ENCODE peak calls at places on chromosomes 6 and 20, in seven cellular contexts. O, T, V, Z, F, A and W are unnamed samples.

GRCh38 chr6:11263185-11263817 is 30.8 kb upstream of the NEDD9 start:
- DNase-seq in O (peak; percentile 74), T (peak; percentile 72), V (no peak), Z (peak; percentile 72), F (peak; percentile 43), A (peak; percentile 66), W (peak; percentile 84)

GRCh38 chr6:46637933-46638332 is 14.7 kb downstream of the CYP39A1 start:
- DNase-seq in O (no peak), T (no peak), V (no peak), Z (no peak), F (no peak), A (no peak), W (no peak)

GRCh38 chr6:72248621-72249020 is 362.3 kb downstream of the RIMS1 start:
- DNase-seq in O (no peak), T (no peak), V (no peak), Z (no peak), F (no peak), A (no peak), W (no peak)

GRCh38 chr20:59737816-59738215 is 133.5 kb downstream of the PHACTR3 start:
- DNase-seq in O (no peak), T (no peak), V (no peak), Z (peak; percentile 25), F (no peak), A (no peak), W (no peak)

GRCh38 chr20:56816349-56816748 is 187.2 kb downstream of the TFAP2C start:
- DNase-seq in O (no peak), T (no peak), V (no peak), Z (no peak), F (no peak), A (no peak), W (no peak)

GRCh38 chr6:166032366-166033171 is 135.1 kb downstream of the TBXT start:
- DNase-seq in O (peak; percentile 33), T (peak; percentile 76), V (no peak), Z (no peak), F (peak; percentile 72), A (peak; percentile 40), W (peak; percentile 85)

GRCh38 chr6:46050845-46051405 is 35.3 kb upstream of the CLIC5 start:
- DNase-seq in O (no peak), T (no peak), V (no peak), Z (no peak), F (no peak), A (no peak), W (no peak)

GRCh38 chr6:125300992-125301434 is 754 bp downstream of the HDDC2 start:
- DNase-seq in O (no peak), T (no peak), V (no peak), Z (no peak), F (no peak), A (no peak), W (no peak)

DNA sequence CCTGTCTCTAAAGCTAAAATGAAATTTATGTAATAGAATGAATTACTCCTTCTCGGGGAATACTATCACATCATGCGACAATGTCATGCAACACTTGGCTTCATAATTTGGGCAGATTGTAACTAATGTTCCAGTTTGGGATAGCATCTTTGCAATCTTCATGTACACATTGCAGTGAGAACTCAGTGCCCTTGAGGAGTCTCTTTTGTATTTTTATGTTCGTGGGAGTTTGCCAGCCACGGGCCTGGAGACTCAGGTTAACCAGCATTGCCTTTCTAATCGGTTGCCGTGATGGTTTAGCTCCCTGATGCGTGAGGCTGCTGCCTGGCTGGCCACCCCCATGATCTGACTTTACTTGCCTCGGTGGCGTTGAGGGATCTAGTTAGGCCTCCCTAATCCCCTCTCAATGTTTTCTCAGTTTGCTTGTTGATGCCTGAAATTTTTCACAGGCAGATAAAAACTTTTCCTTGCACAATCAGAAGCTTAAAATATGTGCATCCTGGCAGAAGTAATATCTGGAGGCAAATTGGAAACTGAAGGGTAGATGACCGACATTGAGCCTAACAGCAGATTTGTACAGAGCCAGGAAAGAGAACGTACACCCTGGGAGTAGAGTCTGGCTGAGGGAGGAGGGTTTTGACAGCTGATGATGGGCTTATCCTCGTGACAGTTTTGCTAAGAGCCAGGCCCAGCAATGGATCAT is 2.4 kb downstream of the GMPR start:
- DNase-seq in O (no peak), T (no peak), V (no peak), Z (no peak), F (no peak), A (no peak), W (no peak)
- H3K27me3 ChIP-seq in O (no peaks in the 10 kb centered on the region), T (no peaks in the 10 kb centered on the region), V (no peaks in the 10 kb centered on the region), Z (no peaks in the 10 kb centered on the region), F (no peaks in the 10 kb centered on the region), A (no peaks in the 10 kb centered on the region), W (no peaks in the 10 kb centered on the region)

GRCh38 chr6:33000053-33000452 is 9.3 kb downstream of the HLA-DOA start:
- DNase-seq in O (no peak), T (no peak), V (no peak), Z (no peak), F (no peak), A (no peak), W (no peak)
- H3K4me3 ChIP-seq in O (no peak overlapping the region), T (no peak overlapping the region), V (no peak overlapping the region), Z (no peak overlapping the region), F (no peak overlapping the region), A (no peak overlapping the region), W (no peak overlapping the region)

GRCh38 chr20:63280929-63281545 is 8.4 kb downstream of the ARFGAP1 start:
- DNase-seq in O (no peak), T (no peak), V (no peak), Z (no peak), F (no peak), A (no peak), W (no peak)
- TF ChIP-seq CTCF in O (no peak), T (no peak), V (no peak), Z (no peak), F (peak; percentile 41), A (no peak), W (no peak)

DNA sequence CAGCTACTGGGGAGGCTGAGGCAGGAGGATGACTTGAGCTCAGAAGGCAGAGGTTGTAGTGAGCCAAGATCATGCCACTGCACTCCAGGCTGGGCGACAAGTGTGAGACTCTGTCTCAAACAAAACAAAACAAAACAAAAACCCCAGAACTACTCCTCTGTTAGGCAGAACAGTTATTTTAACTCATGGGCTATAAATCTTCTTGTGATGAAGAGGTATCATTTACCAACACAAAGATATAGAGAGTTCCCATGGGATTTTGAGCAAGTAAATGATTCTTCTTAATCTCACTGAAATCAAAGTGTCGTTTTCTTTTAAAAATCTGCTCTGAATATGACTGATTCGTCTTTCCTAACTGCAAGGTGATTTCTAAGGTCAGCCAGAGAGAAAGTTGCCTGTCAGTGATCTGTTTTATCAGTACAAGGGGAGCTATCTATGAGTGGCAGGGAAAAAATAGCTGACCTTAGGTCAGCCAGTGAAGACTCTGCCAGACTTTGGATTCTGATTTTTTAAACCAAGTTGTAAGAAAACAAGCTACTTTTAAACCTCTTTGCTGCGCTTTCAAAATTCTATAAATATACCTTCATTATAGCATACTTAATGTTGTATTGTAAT is 3.8 kb upstream of the DSP start:
- DNase-seq in O (no peak), T (no peak), V (no peak), Z (no peak), F (no peak), A (no peak), W (no peak)
- H3K27me3 ChIP-seq in O (peaks cover 15% of the 10 kb centered on the region), T (no peaks in the 10 kb centered on the region), V (no peaks in the 10 kb centered on the region), Z (peaks cover 48% of the 10 kb centered on the region), F (peaks cover 22% of the 10 kb centered on the region), A (no peaks in the 10 kb centered on the region), W (peaks cover 80% of the 10 kb centered on the region)

GRCh38 chr6:158642097-158642601 is 2.4 kb downstream of the DYNLT1 start:
- DNase-seq in O (no peak), T (peak; percentile 49), V (no peak), Z (peak; percentile 60), F (peak; percentile 78), A (no peak), W (peak; percentile 62)
- H3K4me3 ChIP-seq in O (no peak overlapping the region), T (peak overlapping the region; percentile 93), V (no peak overlapping the region), Z (peak overlapping the region; percentile 98), F (peak overlapping the region; percentile 97), A (no peak overlapping the region), W (no peak overlapping the region)

GRCh38 chr6:119342430-119342829 is 7.1 kb downstream of the MAN1A1 start:
- DNase-seq in O (no peak), T (no peak), V (no peak), Z (no peak), F (no peak), A (no peak), W (no peak)

GRCh38 chr6:119344306-119344705 is 5.3 kb downstream of the MAN1A1 start:
- DNase-seq in O (no peak), T (no peak), V (no peak), Z (no peak), F (no peak), A (no peak), W (no peak)

GRCh38 chr6:119345114-119345513 is 4.4 kb downstream of the MAN1A1 start:
- DNase-seq in O (no peak), T (no peak), V (no peak), Z (no peak), F (no peak), A (no peak), W (no peak)

GRCh38 chr6:119343573-119344146 is 5.9 kb downstream of the MAN1A1 start:
- DNase-seq in O (no peak), T (no peak), V (no peak), Z (no peak), F (no peak), A (no peak), W (no peak)

GRCh38 chr6:119343167-119343566 is 6.4 kb downstream of the MAN1A1 start:
- DNase-seq in O (no peak), T (no peak), V (no peak), Z (no peak), F (no peak), A (no peak), W (no peak)
- TF ChIP-seq CTCF in O (no peak), T (no peak), V (no peak), Z (peak; percentile 4), F (no peak), A (no peak), W (no peak)

DNA sequence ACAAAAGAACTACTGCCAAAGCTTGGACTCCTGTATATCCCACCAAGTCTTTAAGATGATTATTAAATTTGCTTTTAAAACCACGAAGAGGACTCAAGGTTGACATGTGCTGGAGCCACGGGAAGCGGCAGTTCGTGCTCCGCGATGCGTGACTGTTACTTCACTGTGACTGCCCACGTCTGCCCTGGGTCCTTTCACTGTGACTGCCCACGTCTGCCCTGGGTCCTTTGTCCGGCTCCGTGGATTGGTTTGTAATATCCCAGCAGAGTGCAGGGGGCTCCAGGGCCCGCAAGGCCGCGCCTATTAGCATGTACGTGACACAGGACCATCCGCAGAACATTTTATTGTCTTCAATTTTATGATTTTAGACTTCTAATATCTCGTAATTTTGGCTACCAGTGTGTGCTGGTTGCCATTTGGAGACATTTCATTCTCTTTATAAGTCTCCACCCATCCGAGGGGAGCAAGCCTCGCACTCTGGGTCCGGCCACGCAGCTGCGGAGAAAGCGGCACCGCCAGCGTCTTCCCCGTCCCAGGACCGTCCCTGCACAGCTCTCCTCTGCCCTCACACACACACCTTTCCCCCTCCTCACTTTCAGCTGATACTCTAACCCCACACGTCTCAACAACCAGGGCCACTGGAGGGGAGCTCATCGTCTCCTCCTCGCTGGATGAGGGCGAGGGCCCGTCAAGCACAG is 42.9 kb downstream of the DACT2 start:
- DNase-seq in O (no peak), T (no peak), V (no peak), Z (no peak), F (no peak), A (no peak), W (no peak)
- H3K27me3 ChIP-seq in O (no peaks in the 10 kb centered on the region), T (peaks cover 6% of the 10 kb centered on the region), V (no peaks in the 10 kb centered on the region), Z (no peaks in the 10 kb centered on the region), F (no peaks in the 10 kb centered on the region), A (no peaks in the 10 kb centered on the region), W (peaks cover 3% of the 10 kb centered on the region)